ENCODE peak calls at places on chromosomes 4 and X, in six cellular contexts. W is spleen; T is ovary; U is CD8-positive, alpha-beta memory T cell; B is IMR-90; K is fibroblast of lung. N is an unnamed sample.

GRCh38 chr4:185534850-185535761 is at the start of gene PDLIM3:
- DNase-seq in B (peak; percentile 30), W (peak; percentile 75), K (no peak), T (peak; percentile 87), U (no peak), N (peak; percentile 91)

GRCh38 chr4:6527683-6528595 is 47.0 kb upstream of the MAN2B2 start:
- DNase-seq in W (no peak), U (no peak), B (no peak), K (no peak), T (no peak), N (no peak)

GRCh38 chr4:76160355-76160754 is 12.2 kb upstream of the NUP54 start:
- DNase-seq in B (no peak), U (no peak), W (no peak), K (no peak), T (no peak), N (no peak)

GRCh38 chr4:83011779-83012630 is 1.4 kb upstream of the LIN54 start:
- DNase-seq in U (no peak), T (no peak), B (peak; percentile 24), K (peak; percentile 23), W (no peak), N (peak; percentile 70)

GRCh38 chr4:163173713-163174112 is 7.0 kb upstream of the NAF1 start:
- DNase-seq in W (no peak), U (no peak), B (no peak), K (no peak), T (no peak), N (no peak)

GRCh38 chr4:78710536-78710935 is 65.6 kb upstream of the BMP2K start:
- DNase-seq in W (no peak), T (no peak), U (no peak), K (no peak), B (peak; percentile 66), N (no peak)

GRCh38 chrX:136941396-136942337 is 61.1 kb upstream of the RBMX start:
- DNase-seq in B (no peak), U (no peak), W (no peak), K (no peak), T (no peak), N (no peak)

GRCh38 chrX:46686003-46686645 is 72.8 kb downstream of the SLC9A7 start:
- DNase-seq in K (peak; percentile 52), T (no peak), W (no peak), U (peak; percentile 23), B (peak; percentile 41), N (peak; percentile 21)

GRCh38 chr4:187387709-187388108 is 607.9 kb upstream of the ZFP42 start:
- DNase-seq in T (no peak), U (no peak), B (peak; percentile 47), W (no peak), K (peak; percentile 18), N (no peak)

GRCh38 chr4:176794151-176794550 is 1.4 kb upstream of the VEGFC start:
- DNase-seq in U (no peak), B (peak; percentile 98), W (no peak), T (no peak), K (peak; percentile 96), N (no peak)

GRCh38 chrX:13923289-13923688 is 106.4 kb upstream of the GPM6B start:
- DNase-seq in W (no peak), T (no peak), U (no peak), B (no peak), K (no peak), N (no peak)

GRCh38 chr4:23297327-23297726 is 592.5 kb downstream of the PPARGC1A start:
- DNase-seq in B (no peak), W (no peak), U (no peak), T (no peak), K (no peak), N (no peak)

GRCh38 chrX:132636080-132636479 is 147.2 kb upstream of the MBNL3 start:
- DNase-seq in K (peak; percentile 23), T (no peak), B (no peak), U (no peak), W (no peak), N (no peak)

GRCh38 chrX:132634521-132634920 is 145.7 kb upstream of the MBNL3 start:
- DNase-seq in T (no peak), W (no peak), B (no peak), U (no peak), K (no peak), N (no peak)

DNA sequence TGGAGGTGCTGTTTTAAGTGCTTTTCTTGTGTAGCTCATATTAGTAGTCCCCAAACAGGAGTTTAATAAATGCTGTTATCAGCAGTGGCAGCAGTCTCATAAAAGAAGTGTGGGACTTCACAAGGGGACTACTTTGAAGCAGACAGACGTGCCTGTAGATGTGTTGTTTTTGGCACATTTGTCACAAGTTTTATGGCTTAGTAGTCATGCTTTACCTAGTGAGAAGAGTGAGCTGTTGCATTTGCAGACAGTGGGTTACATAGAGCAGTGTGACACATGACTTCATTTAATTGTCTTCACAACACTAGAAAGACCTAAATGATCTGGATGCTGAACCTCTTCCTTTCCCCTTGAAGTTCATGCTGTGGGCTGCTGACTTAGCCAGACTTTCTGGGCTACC is 149.5 kb upstream of the MBNL3 start:
- DNase-seq in K (no peak), W (no peak), U (no peak), B (no peak), T (no peak), N (no peak)
- H3K27me3 ChIP-seq in K (no peaks in the 10 kb centered on the region), W (no peaks in the 10 kb centered on the region), U (no peaks in the 10 kb centered on the region), B (peaks cover 16% of the 10 kb centered on the region), T (no peaks in the 10 kb centered on the region), N (no peaks in the 10 kb centered on the region)

DNA sequence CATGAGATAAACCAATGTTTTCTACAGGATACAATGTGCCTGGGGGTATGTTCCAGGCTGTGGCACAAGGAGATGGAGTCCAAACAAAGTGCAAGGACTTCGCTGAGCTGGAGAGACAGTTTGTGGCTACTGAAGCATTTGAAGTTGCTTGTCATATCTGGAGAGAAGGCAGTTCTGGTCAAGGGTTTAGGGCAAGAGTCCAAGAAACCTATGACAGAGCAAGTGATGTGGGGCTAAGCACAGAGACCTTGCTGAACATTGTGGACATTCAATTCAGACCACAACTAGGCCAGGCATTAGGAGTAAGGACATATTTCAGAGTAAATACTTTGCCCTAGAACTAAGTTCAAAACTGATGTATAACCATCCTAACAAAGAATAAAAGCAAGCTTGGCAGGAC is 34.8 kb downstream of the MAGED4B start:
- DNase-seq in U (no peak), B (no peak), T (no peak), K (no peak), W (no peak), N (no peak)
- H3K27me3 ChIP-seq in U (no peaks in the 10 kb centered on the region), B (peaks cover 4% of the 10 kb centered on the region), T (no peaks in the 10 kb centered on the region), K (no peaks in the 10 kb centered on the region), W (no peaks in the 10 kb centered on the region), N (no peaks in the 10 kb centered on the region)

DNA sequence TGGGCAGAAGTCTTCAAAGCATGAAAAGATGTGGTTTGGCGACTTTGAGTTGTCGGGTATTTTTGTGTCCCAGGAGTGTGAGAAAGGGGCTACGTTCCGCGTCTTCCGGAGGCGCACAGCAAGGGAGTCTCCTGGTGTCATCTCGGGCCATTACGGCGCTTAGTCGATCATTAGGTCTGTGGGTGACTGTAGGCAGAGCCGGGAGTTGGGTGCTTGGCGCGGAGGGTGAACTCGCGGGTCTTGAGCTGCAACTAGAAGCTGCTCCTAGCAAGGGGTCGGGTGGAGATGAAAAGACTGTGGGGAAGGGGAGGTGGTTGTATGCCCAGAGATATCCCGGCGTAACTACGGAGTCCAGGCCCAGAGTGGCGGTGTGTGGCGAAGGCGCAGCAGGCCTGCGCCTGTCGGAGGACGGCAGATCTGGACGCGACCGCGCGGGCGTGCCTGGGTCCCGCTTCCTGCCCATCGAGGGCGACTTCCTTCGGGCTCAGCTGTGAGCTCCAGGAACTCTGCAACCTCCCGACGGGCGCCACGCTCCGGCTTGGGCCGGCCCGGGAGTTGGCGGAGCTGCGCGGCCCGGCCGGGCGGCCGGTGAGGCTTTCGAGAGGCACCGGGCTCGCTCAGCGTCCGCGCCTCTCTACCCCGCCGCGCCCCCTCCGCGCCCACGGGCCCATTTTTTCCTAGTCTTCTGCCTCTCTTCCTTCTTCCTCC is 2.7 kb upstream of the NKX3-2 start:
- DNase-seq in U (no peak), K (no peak), T (no peak), B (no peak), W (peak; percentile 83), N (no peak)
- H3K27me3 ChIP-seq in U (peaks cover 59% of the 10 kb centered on the region), K (peaks cover 39% of the 10 kb centered on the region), T (peaks cover 7% of the 10 kb centered on the region), B (peaks cover 53% of the 10 kb centered on the region), W (peaks cover 14% of the 10 kb centered on the region), N (peaks cover 85% of the 10 kb centered on the region)

DNA sequence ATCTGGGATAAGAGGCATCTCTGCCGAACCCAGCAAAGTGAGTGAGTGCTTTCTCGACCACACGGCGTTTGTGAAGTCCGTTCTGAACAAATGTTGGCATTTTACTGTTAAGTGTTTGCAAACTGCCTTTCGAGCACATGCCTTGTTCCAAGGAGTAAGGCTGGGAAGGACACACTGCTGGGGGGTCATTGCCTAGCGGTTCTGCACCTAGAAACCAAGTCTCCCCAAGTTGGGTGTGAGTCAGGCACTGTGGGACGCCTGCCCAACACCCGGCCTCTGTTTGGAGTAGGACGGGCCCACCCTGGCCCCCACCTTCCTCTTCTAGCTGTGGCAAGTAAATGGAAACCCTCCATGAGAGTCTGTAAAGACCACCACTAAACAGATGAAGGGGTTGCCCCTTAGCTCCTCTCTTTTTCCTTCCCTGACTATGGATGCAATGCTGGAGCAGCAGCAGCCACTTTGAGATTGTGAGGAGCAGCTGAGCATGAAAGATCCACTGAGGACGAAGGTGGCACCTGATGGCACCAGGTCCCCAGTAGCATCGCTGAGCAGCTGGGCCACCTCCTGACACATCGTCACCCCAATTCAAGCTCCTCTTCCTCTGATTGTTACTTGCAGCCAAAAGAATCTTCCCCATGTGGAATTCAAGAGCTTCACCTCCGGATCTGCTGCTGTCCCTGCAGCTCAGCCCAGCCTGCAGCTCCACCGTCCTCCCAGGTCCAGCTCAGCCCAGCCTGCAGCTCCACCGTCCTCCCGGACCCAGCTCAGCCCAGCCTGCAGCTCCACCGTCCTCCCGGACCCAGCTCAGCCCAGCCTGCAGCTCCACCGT is 6.3 kb downstream of the CPLX1 start:
- DNase-seq in B (no peak), T (no peak), K (no peak), U (no peak), W (no peak), N (no peak)
- H3K27me3 ChIP-seq in B (peaks cover 78% of the 10 kb centered on the region), T (peaks cover 7% of the 10 kb centered on the region), K (peaks cover 28% of the 10 kb centered on the region), U (peaks cover 19% of the 10 kb centered on the region), W (no peaks in the 10 kb centered on the region), N (peaks cover 79% of the 10 kb centered on the region)

DNA sequence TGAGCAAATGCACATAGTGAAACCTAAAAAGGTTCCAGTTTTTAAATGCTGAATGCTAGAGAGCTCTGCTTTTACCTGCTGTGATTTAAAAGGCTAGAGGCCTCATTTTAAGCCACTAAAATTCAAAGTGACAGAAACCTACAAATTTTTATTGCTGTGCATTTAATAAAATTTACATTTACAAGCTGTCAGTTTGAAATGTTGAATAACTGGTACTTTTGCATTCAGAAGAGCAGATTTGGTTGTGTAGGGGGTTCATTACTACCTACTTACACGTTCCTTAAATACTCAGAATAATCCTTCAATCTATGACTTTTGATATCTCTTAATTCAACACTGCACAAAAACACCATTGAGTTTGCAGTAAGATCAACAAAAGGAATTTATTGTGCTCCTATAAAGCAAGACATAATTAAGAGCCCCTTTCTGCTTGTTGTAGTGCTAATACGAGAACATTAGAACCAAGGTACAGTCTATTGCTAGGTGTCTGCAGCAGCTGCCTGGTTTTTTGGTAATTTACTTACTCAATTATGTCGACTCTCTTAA is 27.9 kb downstream of the NKX3-2 start:
- DNase-seq in T (no peak), U (no peak), B (no peak), W (no peak), K (no peak), N (no peak)
- H3K27me3 ChIP-seq in T (no peaks in the 10 kb centered on the region), U (peaks cover 4% of the 10 kb centered on the region), B (peaks cover 6% of the 10 kb centered on the region), W (no peaks in the 10 kb centered on the region), K (peaks cover 3% of the 10 kb centered on the region), N (peaks cover 16% of the 10 kb centered on the region)

N was measured in tibial artery.